ENCODE peak calls at places on chromosomes 11 and 22, in eight cellular contexts. One of them, this sample, is unnamed.
A peak's percentile ranks its signal among the peaks of the same experiment; 100 is the strongest.

GRCh38 chr22:37906364-37907008 is 389 bp downstream of the MICALL1 start:
- DNase-seq in HepG2: no peak
- DNase-seq in transverse colon: peak; percentile 51
- DNase-seq in foreskin keratinocyte: no peak
- DNase-seq in effector memory CD4-positive, alpha-beta T cell: peak; percentile 6
- DNase-seq in cardiac muscle cell: peak; percentile 19
- DNase-seq in GM23338: peak; percentile 67
- DNase-seq in esophagus squamous epithelium: no peak
- DNase-seq in this sample: no peak

GRCh38 chr22:45997077-45997774 is 20.3 kb upstream of the WNT7B start:
- DNase-seq in effector memory CD4-positive, alpha-beta T cell: no peak
- DNase-seq in HepG2: no peak
- DNase-seq in foreskin keratinocyte: no peak
- DNase-seq in esophagus squamous epithelium: no peak
- DNase-seq in cardiac muscle cell: no peak
- DNase-seq in transverse colon: peak; percentile 79
- DNase-seq in GM23338: peak; percentile 37
- DNase-seq in this sample: peak; percentile 68

GRCh38 chr11:11849127-11849746 is 7.5 kb downstream of the USP47 start:
- DNase-seq in transverse colon: peak; percentile 53
- DNase-seq in effector memory CD4-positive, alpha-beta T cell: peak; percentile 29
- DNase-seq in GM23338: peak; percentile 83
- DNase-seq in foreskin keratinocyte: no peak
- DNase-seq in esophagus squamous epithelium: no peak
- DNase-seq in cardiac muscle cell: peak; percentile 80
- DNase-seq in HepG2: peak; percentile 60
- DNase-seq in this sample: peak; percentile 36

GRCh38 chr11:66677599-66678375 is at the start of gene RBM4B:
- DNase-seq in GM23338: peak; percentile 98
- DNase-seq in esophagus squamous epithelium: peak; percentile 81
- DNase-seq in HepG2: peak; percentile 93
- DNase-seq in effector memory CD4-positive, alpha-beta T cell: peak; percentile 96
- DNase-seq in cardiac muscle cell: peak; percentile 99
- DNase-seq in foreskin keratinocyte: peak; percentile 68
- DNase-seq in transverse colon: peak; percentile 97
- DNase-seq in this sample: peak; percentile 96

GRCh38 chr11:14054708-14055107 is 92.2 kb downstream of the SPON1 start:
- DNase-seq in transverse colon: no peak
- DNase-seq in GM23338: no peak
- DNase-seq in HepG2: no peak
- DNase-seq in cardiac muscle cell: no peak
- DNase-seq in esophagus squamous epithelium: no peak
- DNase-seq in effector memory CD4-positive, alpha-beta T cell: no peak
- DNase-seq in foreskin keratinocyte: no peak
- DNase-seq in this sample: no peak

GRCh38 chr11:18936002-18936673 is 3.1 kb downstream of the MRGPRX1 start:
- DNase-seq in transverse colon: no peak
- DNase-seq in foreskin keratinocyte: peak; percentile 44
- DNase-seq in esophagus squamous epithelium: no peak
- DNase-seq in effector memory CD4-positive, alpha-beta T cell: no peak
- DNase-seq in HepG2: no peak
- DNase-seq in cardiac muscle cell: no peak
- DNase-seq in GM23338: peak; percentile 72
- DNase-seq in this sample: no peak

GRCh38 chr22:37354271-37355069 is 72.2 kb downstream of the CYTH4 start:
- DNase-seq in HepG2: no peak
- DNase-seq in foreskin keratinocyte: no peak
- DNase-seq in GM23338: no peak
- DNase-seq in effector memory CD4-positive, alpha-beta T cell: no peak
- DNase-seq in esophagus squamous epithelium: no peak
- DNase-seq in cardiac muscle cell: no peak
- DNase-seq in transverse colon: no peak
- DNase-seq in this sample: no peak

GRCh38 chr22:41305646-41306045 is 4.3 kb downstream of the ZC3H7B start:
- DNase-seq in foreskin keratinocyte: peak; percentile 62
- DNase-seq in transverse colon: no peak
- DNase-seq in HepG2: no peak
- DNase-seq in cardiac muscle cell: no peak
- DNase-seq in GM23338: no peak
- DNase-seq in effector memory CD4-positive, alpha-beta T cell: no peak
- DNase-seq in esophagus squamous epithelium: no peak
- DNase-seq in this sample: no peak

GRCh38 chr11:111540114-111540920 is at the start of gene LAYN:
- DNase-seq in cardiac muscle cell: peak; percentile 55
- DNase-seq in esophagus squamous epithelium: no peak
- DNase-seq in foreskin keratinocyte: no peak
- DNase-seq in transverse colon: peak; percentile 46
- DNase-seq in HepG2: no peak
- DNase-seq in GM23338: peak; percentile 81
- DNase-seq in effector memory CD4-positive, alpha-beta T cell: no peak
- DNase-seq in this sample: no peak

GRCh38 chr11:102599642-102600261 is 25.4 kb downstream of the MMP20 start:
- DNase-seq in effector memory CD4-positive, alpha-beta T cell: no peak
- DNase-seq in esophagus squamous epithelium: no peak
- DNase-seq in foreskin keratinocyte: peak; percentile 91
- DNase-seq in HepG2: peak; percentile 89
- DNase-seq in cardiac muscle cell: no peak
- DNase-seq in transverse colon: no peak
- DNase-seq in GM23338: no peak
- DNase-seq in this sample: no peak

GRCh38 chr22:49366437-49366836 is 461.2 kb downstream of the BRD1 start:
- DNase-seq in effector memory CD4-positive, alpha-beta T cell: no peak
- DNase-seq in cardiac muscle cell: no peak
- DNase-seq in foreskin keratinocyte: no peak
- DNase-seq in esophagus squamous epithelium: no peak
- DNase-seq in GM23338: no peak
- DNase-seq in HepG2: no peak
- DNase-seq in transverse colon: no peak
- DNase-seq in this sample: no peak

GRCh38 chr11:67032830-67033555 is 10.1 kb downstream of the SYT12 start:
- DNase-seq in HepG2: no peak
- DNase-seq in GM23338: no peak
- DNase-seq in cardiac muscle cell: no peak
- DNase-seq in esophagus squamous epithelium: no peak
- DNase-seq in transverse colon: no peak
- DNase-seq in effector memory CD4-positive, alpha-beta T cell: no peak
- DNase-seq in foreskin keratinocyte: no peak
- DNase-seq in this sample: no peak

GRCh38 chr22:25448435-25449051 is 115.9 kb upstream of the GRK3 start:
- DNase-seq in transverse colon: no peak
- DNase-seq in esophagus squamous epithelium: no peak
- DNase-seq in foreskin keratinocyte: no peak
- DNase-seq in effector memory CD4-positive, alpha-beta T cell: no peak
- DNase-seq in cardiac muscle cell: peak; percentile 35
- DNase-seq in GM23338: peak; percentile 25
- DNase-seq in HepG2: no peak
- DNase-seq in this sample: no peak

GRCh38 chr22:44572414-44573207 is 74.6 kb upstream of the RTL6 start:
- DNase-seq in effector memory CD4-positive, alpha-beta T cell: no peak
- DNase-seq in esophagus squamous epithelium: no peak
- DNase-seq in HepG2: no peak
- DNase-seq in transverse colon: no peak
- DNase-seq in GM23338: no peak
- DNase-seq in cardiac muscle cell: no peak
- DNase-seq in foreskin keratinocyte: no peak
- DNase-seq in this sample: no peak

GRCh38 chr11:115065314-115065713 is 387.0 kb downstream of the NXPE2 start:
- DNase-seq in foreskin keratinocyte: no peak
- DNase-seq in GM23338: no peak
- DNase-seq in cardiac muscle cell: no peak
- DNase-seq in transverse colon: no peak
- DNase-seq in esophagus squamous epithelium: no peak
- DNase-seq in HepG2: no peak
- DNase-seq in effector memory CD4-positive, alpha-beta T cell: no peak
- DNase-seq in this sample: no peak

GRCh38 chr11:73141309-73142127 is 600 bp downstream of the FCHSD2 start:
- DNase-seq in cardiac muscle cell: peak; percentile 87
- DNase-seq in transverse colon: peak; percentile 76
- DNase-seq in HepG2: peak; percentile 47
- DNase-seq in foreskin keratinocyte: peak; percentile 28
- DNase-seq in GM23338: peak; percentile 80
- DNase-seq in effector memory CD4-positive, alpha-beta T cell: peak; percentile 57
- DNase-seq in esophagus squamous epithelium: no peak
- DNase-seq in this sample: peak; percentile 60

DNA sequence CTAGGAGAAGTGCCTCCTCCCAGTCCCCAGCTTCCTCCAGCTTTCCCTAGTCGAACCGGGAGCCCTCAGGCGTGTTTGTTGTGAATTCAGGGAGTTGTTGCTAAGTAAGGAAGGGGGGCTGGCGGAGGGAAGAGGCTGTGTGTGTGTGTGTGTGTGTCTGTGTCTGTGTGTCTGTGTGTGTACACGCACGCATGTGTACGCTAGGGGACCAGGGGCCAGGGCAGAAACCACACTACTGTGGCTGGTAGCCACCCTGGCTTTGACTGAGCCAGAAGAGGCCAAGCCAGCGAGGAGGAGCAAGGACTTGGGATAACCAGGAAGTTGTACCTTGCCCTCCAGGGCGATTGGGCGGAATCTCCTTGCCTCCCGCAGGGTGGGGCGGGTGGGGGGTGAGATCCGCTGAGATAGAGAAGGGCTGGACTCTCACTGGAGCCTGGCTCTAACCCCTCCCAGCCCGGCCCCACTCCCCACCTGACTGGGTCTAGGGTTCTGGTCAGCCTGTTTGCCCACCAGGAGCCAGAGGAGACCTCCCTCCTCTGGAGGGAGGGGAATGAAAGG is 7.5 kb downstream of the BCL9L start:
- DNase-seq in foreskin keratinocyte: peak; percentile 84
- DNase-seq in GM23338: peak; percentile 85
- DNase-seq in transverse colon: peak; percentile 92
- DNase-seq in esophagus squamous epithelium: no peak
- DNase-seq in effector memory CD4-positive, alpha-beta T cell: no peak
- DNase-seq in cardiac muscle cell: no peak
- DNase-seq in HepG2: peak; percentile 69
- DNase-seq in this sample: peak; percentile 79
- H3K4me1 ChIP-seq in foreskin keratinocyte: peaks cover 56% of the 10 kb centered on the region
- H3K4me1 ChIP-seq in GM23338: peaks cover 93% of the 10 kb centered on the region
- H3K4me1 ChIP-seq in transverse colon: peaks cover 94% of the 10 kb centered on the region
- H3K4me1 ChIP-seq in esophagus squamous epithelium: peaks cover 99% of the 10 kb centered on the region
- H3K4me1 ChIP-seq in effector memory CD4-positive, alpha-beta T cell: peaks cover 91% of the 10 kb centered on the region
- H3K4me1 ChIP-seq in cardiac muscle cell: peaks cover 95% of the 10 kb centered on the region
- H3K4me1 ChIP-seq in HepG2: peaks cover 100% of the 10 kb centered on the region
- H3K4me1 ChIP-seq in this sample: peaks cover 100% of the 10 kb centered on the region

DNA sequence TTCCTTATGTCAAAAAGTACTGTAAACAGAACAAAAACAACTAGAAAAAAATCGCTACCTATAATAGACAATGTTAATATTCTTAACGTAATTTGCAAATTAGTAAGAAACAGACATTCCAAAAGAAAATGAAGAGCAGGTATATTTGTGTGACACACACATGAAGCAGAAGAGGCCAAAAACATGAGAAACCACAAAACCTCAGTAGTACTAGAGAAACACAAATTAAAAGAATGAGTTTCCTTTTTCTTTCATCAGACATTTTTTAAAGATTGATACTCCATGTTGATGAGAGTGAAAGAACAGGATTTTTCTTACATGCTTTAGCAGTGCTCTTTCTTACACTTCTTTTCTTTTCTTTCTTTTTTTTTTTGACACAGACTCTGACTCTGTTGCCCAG is 34.2 kb upstream of the PCF11 start:
- DNase-seq in foreskin keratinocyte: no peak
- DNase-seq in GM23338: no peak
- DNase-seq in HepG2: no peak
- DNase-seq in esophagus squamous epithelium: no peak
- DNase-seq in transverse colon: no peak
- DNase-seq in effector memory CD4-positive, alpha-beta T cell: no peak
- DNase-seq in cardiac muscle cell: no peak
- DNase-seq in this sample: no peak
- H3K4me1 ChIP-seq in foreskin keratinocyte: no peaks in the 10 kb centered on the region
- H3K4me1 ChIP-seq in GM23338: no peaks in the 10 kb centered on the region
- H3K4me1 ChIP-seq in HepG2: peaks cover 26% of the 10 kb centered on the region
- H3K4me1 ChIP-seq in esophagus squamous epithelium: no peaks in the 10 kb centered on the region
- H3K4me1 ChIP-seq in transverse colon: peaks cover 4% of the 10 kb centered on the region
- H3K4me1 ChIP-seq in effector memory CD4-positive, alpha-beta T cell: no peaks in the 10 kb centered on the region
- H3K4me1 ChIP-seq in cardiac muscle cell: no peaks in the 10 kb centered on the region
- H3K4me1 ChIP-seq in this sample: no peaks in the 10 kb centered on the region

GRCh38 chr22:33070600-33070999 is 12.4 kb upstream of the SYN3 start:
- DNase-seq in cardiac muscle cell: no peak
- DNase-seq in GM23338: no peak
- DNase-seq in foreskin keratinocyte: no peak
- DNase-seq in transverse colon: no peak
- DNase-seq in esophagus squamous epithelium: no peak
- DNase-seq in effector memory CD4-positive, alpha-beta T cell: no peak
- DNase-seq in HepG2: no peak
- DNase-seq in this sample: no peak
- H3K4me1 ChIP-seq in cardiac muscle cell: no peaks in the 10 kb centered on the region
- H3K4me1 ChIP-seq in GM23338: peaks cover 8% of the 10 kb centered on the region
- H3K4me1 ChIP-seq in foreskin keratinocyte: peaks cover 10% of the 10 kb centered on the region
- H3K4me1 ChIP-seq in transverse colon: no peaks in the 10 kb centered on the region
- H3K4me1 ChIP-seq in esophagus squamous epithelium: no peaks in the 10 kb centered on the region
- H3K4me1 ChIP-seq in effector memory CD4-positive, alpha-beta T cell: no peaks in the 10 kb centered on the region
- H3K4me1 ChIP-seq in HepG2: no peaks in the 10 kb centered on the region
- H3K4me1 ChIP-seq in this sample: no peaks in the 10 kb centered on the region

GRCh38 chr22:30043181-30043580 is 37.1 kb upstream of the HORMAD2 start:
- DNase-seq in effector memory CD4-positive, alpha-beta T cell: no peak
- DNase-seq in transverse colon: no peak
- DNase-seq in cardiac muscle cell: no peak
- DNase-seq in HepG2: no peak
- DNase-seq in esophagus squamous epithelium: no peak
- DNase-seq in foreskin keratinocyte: no peak
- DNase-seq in GM23338: no peak
- DNase-seq in this sample: no peak

GRCh38 chr22:30041881-30042280 is 38.4 kb upstream of the HORMAD2 start:
- DNase-seq in esophagus squamous epithelium: no peak
- DNase-seq in foreskin keratinocyte: peak; percentile 30
- DNase-seq in GM23338: no peak
- DNase-seq in transverse colon: no peak
- DNase-seq in cardiac muscle cell: no peak
- DNase-seq in HepG2: no peak
- DNase-seq in effector memory CD4-positive, alpha-beta T cell: no peak
- DNase-seq in this sample: no peak

GRCh38 chr22:30038219-30038618 is 42.0 kb upstream of the HORMAD2 start:
- DNase-seq in HepG2: no peak
- DNase-seq in esophagus squamous epithelium: no peak
- DNase-seq in transverse colon: no peak
- DNase-seq in cardiac muscle cell: no peak
- DNase-seq in foreskin keratinocyte: peak; percentile 41
- DNase-seq in GM23338: no peak
- DNase-seq in effector memory CD4-positive, alpha-beta T cell: no peak
- DNase-seq in this sample: no peak

GRCh38 chr22:30041475-30041874 is 38.8 kb upstream of the HORMAD2 start:
- DNase-seq in effector memory CD4-positive, alpha-beta T cell: no peak
- DNase-seq in cardiac muscle cell: no peak
- DNase-seq in transverse colon: no peak
- DNase-seq in foreskin keratinocyte: no peak
- DNase-seq in GM23338: no peak
- DNase-seq in esophagus squamous epithelium: no peak
- DNase-seq in HepG2: no peak
- DNase-seq in this sample: no peak

DNA sequence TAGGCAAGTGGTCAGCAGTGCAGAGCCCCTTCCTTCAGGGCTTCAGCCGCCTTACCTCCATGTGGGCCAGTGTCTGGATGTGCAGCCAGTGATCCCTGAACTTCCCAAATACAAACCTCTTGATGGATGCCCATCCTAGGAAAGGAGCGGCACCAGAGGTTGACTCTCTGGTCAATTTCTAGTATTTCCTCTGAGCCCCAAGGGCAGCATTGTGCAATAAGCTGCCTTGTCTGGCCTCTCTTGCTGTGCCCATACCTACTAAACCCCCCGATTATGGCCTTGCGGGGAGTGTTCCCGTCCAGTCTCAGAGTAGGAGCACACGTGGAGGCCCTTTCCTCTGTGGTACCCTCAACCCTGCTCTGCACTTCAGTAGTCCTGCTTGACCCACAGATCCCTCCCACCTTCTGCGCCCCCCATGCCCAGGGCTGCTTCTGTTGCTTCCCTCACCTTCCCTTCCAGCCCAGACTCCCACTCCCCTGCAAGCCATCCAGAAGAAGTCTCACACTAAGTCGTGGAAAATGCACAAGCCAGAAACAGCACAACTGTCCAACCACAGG is 39.7 kb upstream of the HORMAD2 start:
- DNase-seq in GM23338: no peak
- DNase-seq in transverse colon: no peak
- DNase-seq in esophagus squamous epithelium: no peak
- DNase-seq in foreskin keratinocyte: no peak
- DNase-seq in HepG2: no peak
- DNase-seq in cardiac muscle cell: no peak
- DNase-seq in effector memory CD4-positive, alpha-beta T cell: no peak
- DNase-seq in this sample: no peak
- H3K4me1 ChIP-seq in GM23338: peaks cover 6% of the 10 kb centered on the region
- H3K4me1 ChIP-seq in transverse colon: no peaks in the 10 kb centered on the region
- H3K4me1 ChIP-seq in esophagus squamous epithelium: peaks cover 3% of the 10 kb centered on the region
- H3K4me1 ChIP-seq in foreskin keratinocyte: peaks cover 13% of the 10 kb centered on the region
- H3K4me1 ChIP-seq in HepG2: peaks cover 9% of the 10 kb centered on the region
- H3K4me1 ChIP-seq in cardiac muscle cell: no peaks in the 10 kb centered on the region
- H3K4me1 ChIP-seq in effector memory CD4-positive, alpha-beta T cell: no peaks in the 10 kb centered on the region
- H3K4me1 ChIP-seq in this sample: no peaks in the 10 kb centered on the region